ENCODE peak calls at places on chromosomes 12 and 14, in seven cellular contexts. W is NCI-H1436 treated with DMSO at 0.1 percent for 48 hours; O is NCI-H1105; R is activated CD4-positive, alpha-beta T cell treated with anti-CD3 and anti-CD28 coated beads for 1 hour; L is GM10248; J is stimulated activated CD4-positive, alpha-beta T cell treated with anti-CD3 and anti-CD28 coated beads, Interleukin-2, amount 100 ng/mL, for 24 hours; A is HFF-Myc. Q is an unnamed sample.
A peak's percentile ranks its signal among the peaks of the same experiment; 100 is the strongest.

GRCh38 chr12:89494411-89495231 is 30.0 kb downstream of the GALNT4 start:
- DNase-seq in J (peak; percentile 25), R (no peak), L (peak; percentile 38), W (no peak), O (no peak), A (no peak), Q (no peak)

GRCh38 chr12:4604684-4605193 is 42.7 kb downstream of the DYRK4 start:
- DNase-seq in J (peak; percentile 80), O (peak; percentile 88), A (peak; percentile 72), R (peak; percentile 62), W (peak; percentile 27), L (peak; percentile 86), Q (peak; percentile 85)

GRCh38 chr14:61558271-61558670 is 137.0 kb upstream of the HIF1A start:
- DNase-seq in A (no peak), J (no peak), O (no peak), L (no peak), W (no peak), R (no peak), Q (no peak)

GRCh38 chr12:47954058-47954457 is 9.3 kb upstream of the TMEM106C start:
- DNase-seq in J (no peak), O (no peak), W (no peak), R (no peak), L (no peak), A (no peak), Q (no peak)

GRCh38 chr12:76085159-76085868 is 829 bp upstream of the NAP1L1 start:
- DNase-seq in R (no peak), O (peak; percentile 74), A (no peak), W (no peak), J (peak; percentile 14), L (peak; percentile 10), Q (no peak)

GRCh38 chr12:112096667-112097066 is 11.9 kb downstream of the NAA25 start:
- DNase-seq in W (no peak), R (no peak), A (no peak), O (no peak), J (no peak), L (no peak), Q (peak; percentile 53)

GRCh38 chr14:72649603-72650227 is 244.2 kb downstream of the DPF3 start:
- DNase-seq in J (no peak), L (no peak), R (no peak), O (no peak), W (no peak), A (no peak), Q (no peak)

GRCh38 chr12:24244231-24244630 is 294.8 kb upstream of the SOX5 start:
- DNase-seq in A (no peak), L (no peak), W (no peak), R (no peak), O (no peak), J (no peak), Q (no peak)

GRCh38 chr12:52119398-52120254 is 40.1 kb downstream of the SMIM41 start:
- DNase-seq in W (no peak), J (peak; percentile 54), O (no peak), L (peak; percentile 71), A (no peak), R (no peak), Q (no peak)

GRCh38 chr14:56341766-56342418 is 223.7 kb downstream of the PELI2 start:
- DNase-seq in L (no peak), J (no peak), A (no peak), R (no peak), O (no peak), W (no peak), Q (no peak)

GRCh38 chr12:29073631-29074239 is 75.3 kb upstream of the FAR2 start:
- DNase-seq in L (peak; percentile 20), O (peak; percentile 32), R (no peak), W (no peak), J (no peak), A (peak; percentile 44), Q (peak; percentile 41)

GRCh38 chr14:42429401-42429800 is 822.7 kb downstream of the LRFN5 start:
- DNase-seq in W (no peak), A (no peak), L (no peak), O (no peak), J (no peak), R (no peak), Q (no peak)

GRCh38 chr14:55580401-55581010 is 499 bp downstream of the KTN1 start:
- DNase-seq in R (peak; percentile 34), O (no peak), A (no peak), J (peak; percentile 56), L (peak; percentile 61), W (no peak), Q (no peak)

GRCh38 chr12:108630481-108631207 is 3.0 kb downstream of the SELPLG start:
- DNase-seq in R (no peak), O (no peak), J (peak; percentile 17), A (peak; percentile 73), W (no peak), L (no peak), Q (no peak)

GRCh38 chr12:24411948-24412347 is 462.5 kb upstream of the SOX5 start:
- DNase-seq in A (no peak), R (no peak), L (no peak), W (no peak), J (no peak), O (no peak), Q (no peak)

GRCh38 chr14:33709286-33709685 is 241.6 kb downstream of the EGLN3 start:
- DNase-seq in O (no peak), J (no peak), A (no peak), W (no peak), R (no peak), L (no peak), Q (no peak)

GRCh38 chr14:97802430-97802829 is 1005.2 kb downstream of the VRK1 start:
- DNase-seq in W (no peak), O (no peak), A (no peak), J (no peak), L (no peak), R (no peak), Q (no peak)

GRCh38 chr14:22448905-22449611 is 140.0 kb downstream of the DAD1 start:
- DNase-seq in A (no peak), L (peak; percentile 38), J (no peak), O (no peak), R (no peak), W (no peak), Q (no peak)

GRCh38 chr12:102120564-102120873 is 536 bp downstream of the PARPBP start:
- DNase-seq in R (no peak), O (no peak), J (no peak), W (no peak), A (no peak), L (no peak), Q (no peak)

GRCh38 chr14:83826838-83827237 is 1703.1 kb upstream of the FLRT2 start:
- DNase-seq in O (no peak), W (no peak), J (no peak), R (no peak), L (no peak), A (no peak), Q (peak; percentile 47)

GRCh38 chr12:128820723-128821432 is 2.9 kb downstream of the SLC15A4 start:
- DNase-seq in W (no peak), R (no peak), O (no peak), L (peak; percentile 78), A (no peak), J (no peak), Q (no peak)

GRCh38 chr12:50050410-50051280 is 6.8 kb upstream of the ASIC1 start:
- DNase-seq in L (no peak), O (no peak), J (no peak), R (no peak), W (no peak), A (no peak), Q (no peak)

GRCh38 chr14:57714487-57714899 is 151.4 kb downstream of the SLC35F4 start:
- DNase-seq in A (no peak), W (no peak), O (no peak), J (no peak), R (no peak), L (no peak), Q (no peak)

GRCh38 chr12:9047105-9047504 is 57.8 kb downstream of the KLRG1 start:
- DNase-seq in L (no peak), R (no peak), A (no peak), O (no peak), W (no peak), J (no peak), Q (no peak)

GRCh38 chr12:48814313-48815280 is 3.7 kb upstream of the CACNB3 start:
- DNase-seq in L (peak; percentile 96), W (no peak), A (peak; percentile 51), R (peak; percentile 45), O (peak; percentile 35), J (peak; percentile 87), Q (peak; percentile 51)

GRCh38 chr14:73295198-73295796 is 58.0 kb downstream of the PAPLN start:
- DNase-seq in L (peak; percentile 43), O (peak; percentile 50), W (no peak), J (no peak), R (no peak), A (peak; percentile 20), Q (peak; percentile 9)

Q was measured in HS-27A.